ENCODE peak calls at places on chromosomes 11 and 22, in five cellular contexts. U is NCI-H226, C is AG09309, J is sigmoid colon, T is NCI-H460. X is an unnamed sample.

GRCh38 chr11:108115495-108116140 is 5.7 kb upstream of the ACAT1 start:
- DNase-seq in J (peak), U (peak), C (peak), T (no peak), X (no peak)

GRCh38 chr22:27499121-27499520 is 302.4 kb downstream of the MN1 start:
- DNase-seq in T (no peak), J (no peak), U (no peak), C (no peak), X (no peak)

GRCh38 chr22:43562843-43563242 is 151.0 kb downstream of the MPPED1 start:
- DNase-seq in T (no peak), J (no peak), U (no peak), C (no peak), X (no peak)

GRCh38 chr11:130834886-130835285 is 81.4 kb downstream of the SNX19 start:
- DNase-seq in T (no peak), C (no peak), J (no peak), U (no peak), X (no peak)

GRCh38 chr22:25774575-25775026 is 32.6 kb downstream of the MYO18B start:
- DNase-seq in T (no peak), J (no peak), C (no peak), U (no peak), X (no peak)

GRCh38 chr22:25067851-25068421 is 115.4 kb downstream of the KIAA1671 start:
- DNase-seq in U (no peak), C (no peak), T (no peak), J (no peak), X (no peak)

GRCh38 chr22:18110194-18110943 is at the start of gene TUBA8:
- DNase-seq in C (no peak), J (no peak), U (no peak), T (no peak), X (no peak)

GRCh38 chr11:117851852-117852251 is 24.6 kb downstream of the FXYD6 start:
- DNase-seq in J (peak), U (no peak), T (no peak), C (no peak), X (no peak)

GRCh38 chr11:133096981-133097380 is 435.3 kb downstream of the OPCML start:
- DNase-seq in J (no peak), T (no peak), C (no peak), U (no peak), X (no peak)

GRCh38 chr11:65918211-65919150 is at the start of gene C11orf68:
- DNase-seq in T (no peak), U (peak), C (no peak), J (peak), X (no peak)

GRCh38 chr22:29442976-29443375 is 4.6 kb downstream of the RFPL1 start:
- DNase-seq in U (no peak), J (no peak), T (no peak), C (no peak), X (no peak)

GRCh38 chr22:50208939-50209892 is 8.4 kb downstream of the SELENOO start:
- DNase-seq in U (no peak), C (no peak), T (no peak), J (no peak), X (no peak)

GRCh38 chr22:39620924-39621690 is 50.6 kb downstream of the CACNA1I start:
- DNase-seq in T (no peak), U (no peak), C (no peak), J (no peak), X (no peak)